ENCODE peak calls at places on chromosomes 5 and 9, in four cellular contexts. One of them, this sample, is unnamed.
A peak's percentile ranks its signal among the peaks of the same experiment; 100 is the strongest.

GRCh38 chr9:109444771-109445320 is 53.3 kb downstream of the PTPN3 start:
- DNase-seq in lower leg skin: no peak
- DNase-seq in GM20000: no peak
- DNase-seq in fibroblast of lung: no peak
- DNase-seq in this sample: no peak

GRCh38 chr5:179623906-179624741 is 653 bp upstream of the HNRNPH1 start:
- DNase-seq in lower leg skin: peak; percentile 89
- DNase-seq in fibroblast of lung: peak; percentile 85
- DNase-seq in GM20000: peak; percentile 52
- DNase-seq in this sample: peak; percentile 79

GRCh38 chr5:149519624-149520023 is 31.6 kb downstream of the CSNK1A1 start:
- DNase-seq in lower leg skin: no peak
- DNase-seq in fibroblast of lung: no peak
- DNase-seq in GM20000: no peak
- DNase-seq in this sample: no peak

GRCh38 chr5:6633469-6634326 is 458 bp downstream of the SRD5A1 start:
- DNase-seq in lower leg skin: peak; percentile 90
- DNase-seq in fibroblast of lung: peak; percentile 5
- DNase-seq in GM20000: peak; percentile 20
- DNase-seq in this sample: peak; percentile 20

GRCh38 chr9:132769895-132770774 is 99.9 kb downstream of the GTF3C4 start:
- DNase-seq in GM20000: peak; percentile 86
- DNase-seq in lower leg skin: peak; percentile 93
- DNase-seq in fibroblast of lung: peak; percentile 69
- DNase-seq in this sample: peak; percentile 53

GRCh38 chr9:7165350-7165937 is 407.7 kb downstream of the KDM4C start:
- DNase-seq in lower leg skin: no peak
- DNase-seq in GM20000: no peak
- DNase-seq in fibroblast of lung: no peak
- DNase-seq in this sample: no peak

GRCh38 chr5:177086918-177087706 is 397 bp downstream of the FGFR4 start:
- DNase-seq in GM20000: peak; percentile 90
- DNase-seq in fibroblast of lung: peak; percentile 42
- DNase-seq in lower leg skin: no peak
- DNase-seq in this sample: no peak

GRCh38 chr5:138716456-138716924 is 36.7 kb upstream of the CTNNA1 start:
- DNase-seq in lower leg skin: no peak
- DNase-seq in fibroblast of lung: no peak
- DNase-seq in GM20000: no peak
- DNase-seq in this sample: peak; percentile 29

GRCh38 chr5:44046581-44047327 is 342.5 kb downstream of the FGF10 start:
- DNase-seq in fibroblast of lung: peak; percentile 11
- DNase-seq in lower leg skin: peak; percentile 77
- DNase-seq in GM20000: no peak
- DNase-seq in this sample: no peak

GRCh38 chr5:103111458-103111857 is 8.5 kb downstream of the GIN1 start:
- DNase-seq in GM20000: no peak
- DNase-seq in fibroblast of lung: no peak
- DNase-seq in lower leg skin: no peak
- DNase-seq in this sample: no peak

GRCh38 chr9:104386425-104387069 is 117.5 kb upstream of the OR13F1 start:
- DNase-seq in lower leg skin: no peak
- DNase-seq in fibroblast of lung: peak; percentile 45
- DNase-seq in GM20000: no peak
- DNase-seq in this sample: peak; percentile 80
- TF ChIP-seq CTCF in lower leg skin: no peak
- TF ChIP-seq CTCF in fibroblast of lung: peak; percentile 58
- TF ChIP-seq CTCF in GM20000: peak; percentile 36
- TF ChIP-seq CTCF in this sample: peak; percentile 75

GRCh38 chr5:77224672-77225355 is 14.3 kb downstream of the PDE8B start:
- DNase-seq in lower leg skin: no peak
- DNase-seq in fibroblast of lung: peak; percentile 51
- DNase-seq in GM20000: no peak
- DNase-seq in this sample: no peak
- TF ChIP-seq CTCF in lower leg skin: no peak
- TF ChIP-seq CTCF in fibroblast of lung: no peak
- TF ChIP-seq CTCF in GM20000: no peak
- TF ChIP-seq CTCF in this sample: no peak

DNA sequence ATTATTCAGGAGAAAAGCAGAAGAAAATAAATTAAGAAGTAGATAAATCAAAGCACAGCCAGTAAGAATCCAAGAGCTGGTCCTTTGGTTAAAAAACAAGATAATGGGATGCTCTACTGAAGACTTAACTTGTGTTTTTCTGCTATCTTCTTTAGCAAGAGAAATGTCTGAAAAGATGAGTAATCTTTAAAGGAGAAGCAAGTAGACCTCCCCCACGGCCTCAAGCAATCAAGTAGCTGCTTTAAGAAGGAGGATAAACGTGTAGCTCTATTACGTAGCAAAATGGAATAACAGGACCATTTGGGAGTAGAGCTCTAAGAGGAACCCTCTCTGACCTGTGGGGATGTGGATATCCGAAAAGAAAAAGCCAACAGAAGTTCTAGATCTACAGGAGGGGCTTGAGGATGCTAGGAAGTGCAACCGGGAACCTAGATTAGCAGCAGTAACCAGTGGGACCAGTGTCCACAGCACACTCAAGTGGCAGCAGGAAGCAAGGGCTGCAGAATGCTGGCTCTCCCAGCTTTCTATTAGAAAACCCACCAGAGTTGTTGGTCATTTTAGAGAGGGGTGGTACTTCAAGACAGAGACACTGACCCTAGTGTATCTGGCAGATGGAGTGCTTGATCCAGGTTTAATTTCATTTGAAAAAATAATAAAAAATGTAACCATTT is 185.4 kb downstream of the GABBR2 start:
- DNase-seq in GM20000: no peak
- DNase-seq in fibroblast of lung: peak; percentile 45
- DNase-seq in lower leg skin: no peak
- DNase-seq in this sample: peak; percentile 26
- TF ChIP-seq CTCF in GM20000: no peak
- TF ChIP-seq CTCF in fibroblast of lung: peak; percentile 16
- TF ChIP-seq CTCF in lower leg skin: no peak
- TF ChIP-seq CTCF in this sample: peak; percentile 49

DNA sequence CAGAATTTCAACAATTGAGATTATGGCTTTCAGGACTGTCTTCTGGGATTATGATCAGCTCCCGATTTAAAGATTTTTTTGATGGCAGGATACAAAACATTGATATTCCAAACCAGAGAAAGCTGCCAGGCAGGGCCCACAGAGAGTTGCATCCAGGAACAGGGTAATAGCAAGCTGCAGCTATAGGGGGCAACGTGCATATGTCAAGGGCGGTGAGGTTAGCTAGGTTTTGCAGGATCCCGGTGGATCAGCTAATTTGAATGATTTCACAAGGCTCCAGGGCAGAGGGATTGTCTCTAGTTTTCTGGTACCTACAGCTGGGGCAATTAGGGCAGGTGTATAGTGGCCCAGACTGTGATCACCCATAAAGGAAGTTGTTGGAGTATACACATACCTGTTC is 339.4 kb downstream of the CHSY3 start:
- DNase-seq in GM20000: no peak
- DNase-seq in lower leg skin: no peak
- DNase-seq in fibroblast of lung: no peak
- DNase-seq in this sample: no peak
- TF ChIP-seq CTCF in GM20000: no peak
- TF ChIP-seq CTCF in lower leg skin: no peak
- TF ChIP-seq CTCF in fibroblast of lung: no peak
- TF ChIP-seq CTCF in this sample: no peak

GRCh38 chr9:68955281-68955680 is 58.6 kb downstream of the PRKACG start:
- DNase-seq in lower leg skin: no peak
- DNase-seq in GM20000: no peak
- DNase-seq in fibroblast of lung: no peak
- DNase-seq in this sample: no peak
- TF ChIP-seq CTCF in lower leg skin: no peak
- TF ChIP-seq CTCF in GM20000: no peak
- TF ChIP-seq CTCF in fibroblast of lung: no peak
- TF ChIP-seq CTCF in this sample: no peak

DNA sequence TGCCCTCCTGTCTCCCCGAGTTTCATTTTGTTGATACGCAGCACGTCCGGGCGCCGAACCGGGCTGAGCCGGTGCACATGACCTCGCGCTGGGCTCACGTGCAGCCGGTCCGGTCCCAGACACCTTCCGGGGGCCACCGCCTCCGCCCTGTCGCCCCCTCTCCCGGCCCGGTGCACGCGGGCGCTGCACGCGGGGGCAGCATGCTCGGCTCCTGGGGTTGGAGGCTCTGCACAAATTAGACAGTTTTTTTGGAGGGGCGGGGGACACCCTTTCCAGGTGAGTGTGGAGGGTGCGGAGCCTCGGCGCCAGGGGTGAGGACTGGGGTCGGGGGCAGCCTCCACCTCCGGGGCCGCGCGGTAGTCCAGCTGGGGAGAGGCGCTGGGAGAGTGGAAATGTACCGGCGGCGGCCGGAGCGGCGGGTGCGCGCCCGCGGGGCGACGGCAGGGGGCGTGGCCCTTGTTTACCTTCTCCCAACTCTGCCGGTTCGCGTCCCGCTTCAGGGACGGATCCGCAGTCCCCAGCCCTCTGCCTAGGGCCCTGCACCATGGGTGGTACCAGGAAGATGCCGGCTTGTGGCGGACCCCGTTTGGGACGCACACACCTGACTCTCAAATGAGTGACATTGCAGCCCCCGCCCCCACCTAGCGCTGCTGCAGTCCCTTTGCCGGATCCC is 1.1 kb downstream of the JADE2 start:
- DNase-seq in lower leg skin: peak; percentile 96
- DNase-seq in fibroblast of lung: no peak
- DNase-seq in GM20000: peak; percentile 87
- DNase-seq in this sample: no peak
- TF ChIP-seq CTCF in lower leg skin: no peak
- TF ChIP-seq CTCF in fibroblast of lung: peak; percentile 33
- TF ChIP-seq CTCF in GM20000: no peak
- TF ChIP-seq CTCF in this sample: peak; percentile 40

GRCh38 chr9:35370241-35370640 is 119.7 kb upstream of the RUSC2 start:
- DNase-seq in lower leg skin: no peak
- DNase-seq in fibroblast of lung: no peak
- DNase-seq in GM20000: no peak
- DNase-seq in this sample: no peak
- TF ChIP-seq CTCF in lower leg skin: no peak
- TF ChIP-seq CTCF in fibroblast of lung: no peak
- TF ChIP-seq CTCF in GM20000: no peak
- TF ChIP-seq CTCF in this sample: no peak

GRCh38 chr5:141640051-141640415 is 3.2 kb downstream of the RELL2 start:
- DNase-seq in lower leg skin: no peak
- DNase-seq in GM20000: no peak
- DNase-seq in fibroblast of lung: no peak
- DNase-seq in this sample: no peak

GRCh38 chr5:141638771-141639170 is 2.0 kb downstream of the RELL2 start:
- DNase-seq in fibroblast of lung: no peak
- DNase-seq in GM20000: no peak
- DNase-seq in lower leg skin: peak; percentile 70
- DNase-seq in this sample: no peak

GRCh38 chr5:141639357-141640050 is 2.7 kb downstream of the RELL2 start:
- DNase-seq in GM20000: no peak
- DNase-seq in lower leg skin: peak; percentile 82
- DNase-seq in fibroblast of lung: no peak
- DNase-seq in this sample: no peak

GRCh38 chr5:141640698-141641097 is 3.9 kb downstream of the RELL2 start:
- DNase-seq in GM20000: no peak
- DNase-seq in fibroblast of lung: no peak
- DNase-seq in lower leg skin: peak; percentile 75
- DNase-seq in this sample: no peak

DNA sequence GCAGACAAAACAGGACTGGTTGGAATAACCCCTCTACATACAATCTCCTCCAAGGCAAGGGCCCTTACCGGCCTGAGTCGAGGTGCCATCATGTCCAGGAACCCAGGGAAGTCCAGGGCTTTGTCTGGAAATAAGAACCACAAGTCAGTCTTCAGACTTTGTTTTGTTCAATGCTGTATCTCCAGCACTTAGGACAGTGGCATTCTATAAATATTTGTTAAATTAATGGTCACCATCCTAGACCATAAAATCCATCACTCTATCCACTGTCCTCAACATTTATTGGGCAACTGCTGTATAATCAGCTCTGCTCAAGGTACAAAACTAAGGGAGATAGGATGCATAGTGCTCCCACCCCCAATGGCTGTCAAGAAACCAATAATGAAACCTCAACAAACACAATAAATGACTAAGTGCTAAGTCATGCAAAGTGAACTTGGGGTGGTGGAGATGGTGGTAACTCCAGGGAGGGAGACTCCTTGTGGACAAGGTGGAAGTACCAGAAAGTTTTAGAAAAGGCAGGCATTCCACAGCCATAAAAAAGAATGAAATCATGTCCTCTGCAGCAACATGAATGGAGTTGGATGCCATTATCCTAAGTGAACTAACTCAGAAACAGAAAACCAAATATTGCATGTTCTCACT is 5.0 kb downstream of the RELL2 start:
- DNase-seq in fibroblast of lung: peak; percentile 38
- DNase-seq in GM20000: peak; percentile 56
- DNase-seq in lower leg skin: peak; percentile 70
- DNase-seq in this sample: peak; percentile 59
- TF ChIP-seq CTCF in fibroblast of lung: no peak
- TF ChIP-seq CTCF in GM20000: no peak
- TF ChIP-seq CTCF in lower leg skin: no peak
- TF ChIP-seq CTCF in this sample: peak; percentile 35

This sample was measured in fibroblast of the aortic adventitia.